ENCODE peak calls at places on chromosome 4, in five cellular contexts. N is mesendoderm, B is suprapubic skin, U is mucosa of descending colon, R is HCT116. W is an unnamed sample. For H3K36me3 and H3K4me1, the result is how much of the 10 kb centered on the place peaks cover.

GRCh38 chr4:113701156-113701555 is 60.4 kb downstream of the CAMK2D start:
- DNase-seq in N (peak), B (no peak), U (no peak), R (no peak), W (no peak)

GRCh38 chr4:141810038-141810701 is 173.8 kb downstream of the IL15 start:
- DNase-seq in N (peak), B (no peak), U (no peak), R (no peak), W (no peak)

GRCh38 chr4:13182136-13182535 is 302.0 kb downstream of the RAB28 start:
- DNase-seq in N (no peak), B (no peak), U (no peak), R (no peak), W (no peak)

GRCh38 chr4:105350859-105351494 is 122.9 kb downstream of the PPA2 start:
- DNase-seq in N (no peak), B (no peak), U (no peak), R (no peak), W (no peak)

GRCh38 chr4:24550773-24551172 is 33.6 kb downstream of the DHX15 start:
- DNase-seq in N (no peak), B (no peak), U (no peak), R (no peak), W (no peak)

GRCh38 chr4:169037491-169037890 is 27.4 kb upstream of the CBR4 start:
- DNase-seq in N (no peak), B (no peak), U (no peak), R (no peak), W (no peak)

GRCh38 chr4:22463179-22463578 is 52.7 kb downstream of the ADGRA3 start:
- DNase-seq in N (no peak), B (no peak), U (no peak), R (no peak), W (no peak)

GRCh38 chr4:38663021-38663800 is 788 bp upstream of the KLF3 start:
- DNase-seq in N (peak), B (peak), U (no peak), R (no peak), W (peak)

GRCh38 chr4:57211131-57211530 is 100.9 kb upstream of the IGFBP7 start:
- DNase-seq in N (no peak), B (no peak), U (no peak), R (no peak), W (no peak)

GRCh38 chr4:55002431-55002830 is 123.0 kb downstream of the KDR start:
- DNase-seq in N (no peak), B (no peak), U (no peak), R (no peak), W (no peak)

GRCh38 chr4:126386512-126386911 is 1071.8 kb downstream of the FAT4 start:
- DNase-seq in N (no peak), B (no peak), U (no peak), R (no peak), W (no peak)

GRCh38 chr4:187171731-187172339 is 448.2 kb upstream of the FAT1 start:
- DNase-seq in N (no peak), B (no peak), U (no peak), R (no peak), W (no peak)

GRCh38 chr4:159516556-159516955 is 413.7 kb downstream of the RAPGEF2 start:
- DNase-seq in N (no peak), B (no peak), U (no peak), R (no peak), W (no peak)

GRCh38 chr4:105283501-105283900 is 136.8 kb downstream of the TET2 start:
- DNase-seq in N (no peak), B (no peak), U (no peak), R (no peak), W (no peak)

GRCh38 chr4:8910822-8911310 is 39.2 kb upstream of the HMX1 start:
- DNase-seq in N (no peak), B (peak), U (no peak), R (no peak), W (no peak)

GRCh38 chr4:163662761-163663160 is 168.3 kb downstream of the TMA16 start:
- DNase-seq in N (no peak), B (no peak), U (no peak), R (no peak), W (no peak)

GRCh38 chr4:11149612-11150259 is 279.0 kb downstream of the HS3ST1 start:
- DNase-seq in N (no peak), B (no peak), U (no peak), R (no peak), W (no peak)

GRCh38 chr4:19158451-19158850 is 1093.3 kb upstream of the SLIT2 start:
- DNase-seq in N (no peak), B (no peak), U (no peak), R (no peak), W (no peak)

GRCh38 chr4:84379881-84380618 is 119.0 kb downstream of the NKX6-1 start:
- DNase-seq in N (no peak), B (no peak), U (no peak), R (no peak), W (no peak)

GRCh38 chr4:145984563-145984962 is 45.9 kb upstream of the ZNF827 start:
- DNase-seq in N (no peak), B (no peak), U (no peak), R (no peak), W (no peak)

GRCh38 chr4:77395481-77395880 is 210.1 kb upstream of the CXCL13 start:
- DNase-seq in N (no peak), B (no peak), U (no peak), R (no peak), W (no peak)

GRCh38 chr4:144714166-144714565 is 68.2 kb downstream of the HHIP start:
- DNase-seq in N (no peak), B (no peak), U (no peak), R (no peak), W (no peak)

GRCh38 chr4:179755322-179755721 is 2313.1 kb upstream of the AGA start:
- DNase-seq in N (peak), B (no peak), U (no peak), R (no peak), W (no peak)

GRCh38 chr4:1562771-1563170 is 121.3 kb downstream of the FAM53A start:
- DNase-seq in N (no peak), B (no peak), U (no peak), R (no peak), W (no peak)

GRCh38 chr4:95394733-95395306 is 154.0 kb downstream of the UNC5C start:
- DNase-seq in N (no peak), B (no peak), U (no peak), R (no peak), W (no peak)

GRCh38 chr4:48762408-48762807 is 17.7 kb downstream of the FRYL start:
- DNase-seq in N (no peak), B (no peak), U (no peak), R (no peak), W (no peak)
- H3K36me3 ChIP-seq in N (under half), B (under half), U (under half), R (under half), W (under half)

DNA sequence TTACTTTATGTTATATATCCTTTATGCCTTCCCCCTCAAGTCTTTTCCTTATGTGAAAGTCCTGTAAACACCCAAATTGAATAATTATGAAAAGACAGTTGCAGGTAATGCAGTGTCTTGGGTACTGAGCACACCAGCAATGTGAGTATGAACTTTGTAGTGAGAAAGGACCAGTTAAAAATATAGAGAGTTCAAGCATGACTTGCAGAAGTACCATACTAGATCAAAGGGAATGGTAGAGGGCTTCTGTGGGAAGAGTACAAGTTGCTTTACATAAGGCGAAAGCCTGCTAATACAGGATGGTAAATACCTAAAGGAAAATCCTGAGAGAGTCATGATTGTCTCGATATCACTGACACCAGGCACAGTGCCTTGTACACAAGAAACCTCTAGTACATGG is 25.7 kb downstream of the KIAA0232 start:
- DNase-seq in N (no peak), B (no peak), U (no peak), R (no peak), W (no peak)
- H3K4me1 ChIP-seq in N (under half), B (under half), U (under half), R (under half), W (under half)

GRCh38 chr4:58936436-58936835 is 1826.3 kb upstream of the IGFBP7 start:
- DNase-seq in N (no peak), B (no peak), U (no peak), R (no peak), W (no peak)

GRCh38 chr4:58935336-58935735 is 1825.2 kb upstream of the IGFBP7 start:
- DNase-seq in N (no peak), B (no peak), U (no peak), R (no peak), W (no peak)

DNA sequence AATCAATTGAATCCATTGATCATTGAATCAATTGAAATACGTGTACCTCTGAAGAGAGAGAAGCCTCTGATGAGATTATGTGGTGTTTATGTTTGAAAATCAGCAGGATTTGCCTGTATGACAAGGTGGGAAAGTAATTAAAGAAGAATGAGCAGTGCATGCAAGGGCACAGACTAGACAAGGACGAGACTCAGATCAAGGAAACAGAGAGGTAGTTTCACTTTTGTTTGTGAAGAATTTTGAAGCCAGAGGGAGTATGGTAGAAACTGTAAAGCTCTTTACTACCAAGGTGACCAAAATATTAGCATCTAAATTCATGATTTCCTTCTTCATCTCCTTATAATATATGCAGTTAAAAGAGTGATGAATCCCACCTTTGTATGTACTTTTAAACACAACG is 1830.0 kb upstream of the IGFBP7 start:
- DNase-seq in N (no peak), B (no peak), U (no peak), R (no peak), W (no peak)
- H3K4me3 ChIP-seq in N (no peak), B (no peak), U (no peak), R (no peak), W (no peak)

GRCh38 chr4:39910064-39910463 is 67.6 kb downstream of the PDS5A start:
- DNase-seq in N (no peak), B (no peak), U (no peak), R (no peak), W (no peak)
- H3K36me3 ChIP-seq in N (under half), B (half or more), U (under half), R (under half), W (half or more)